ENCODE peak calls at places on chromosomes 16 and 17, in nine cellular contexts. Y is stimulated activated CD8-positive, alpha-beta memory T cell treated with anti-CD3 and anti-CD28 coated beads, Interleukin-7, amount 100 ng/mL, for 4 hours; F is GM04503; R is fibroblast of the aortic adventitia; K is lower lobe of right lung; J is NCI-H1930; Q is left colon; O is head of caudate nucleus; N is GF-D8. P is an unnamed sample.

GRCh38 chr17:81148986-81149533 is 16.2 kb upstream of the PVALEF start:
- DNase-seq in Y (no peak), F (no peak), R (no peak), K (peak; percentile 76), J (no peak), Q (no peak), O (no peak), N (peak; percentile 31), P (no peak)

GRCh38 chr16:3880623-3881498 is at the start of gene CREBBP:
- DNase-seq in Y (peak; percentile 58), F (no peak), R (peak; percentile 83), K (peak; percentile 90), J (peak; percentile 94), Q (peak; percentile 89), O (peak; percentile 86), N (peak; percentile 62), P (peak; percentile 82)

GRCh38 chr17:17819561-17819995 is 17.2 kb downstream of the SREBF1 start:
- DNase-seq in Y (peak; percentile 30), F (no peak), R (peak; percentile 81), K (peak; percentile 79), J (no peak), Q (peak; percentile 76), O (no peak), N (no peak), P (peak; percentile 32)

GRCh38 chr16:78211951-78212350 is 112.5 kb downstream of the WWOX start:
- DNase-seq in Y (no peak), F (no peak), R (no peak), K (peak; percentile 61), J (no peak), Q (no peak), O (no peak), N (no peak), P (no peak)

GRCh38 chr16:87499189-87499486 is 6.3 kb upstream of the ZCCHC14 start:
- DNase-seq in Y (no peak), F (peak; percentile 68), R (peak; percentile 68), K (no peak), J (no peak), Q (no peak), O (no peak), N (no peak), P (no peak)

GRCh38 chr16:85479972-85480726 is 133.0 kb upstream of the GSE1 start:
- DNase-seq in Y (no peak), F (no peak), R (no peak), K (peak; percentile 75), J (no peak), Q (peak; percentile 79), O (no peak), N (no peak), P (no peak)

GRCh38 chr17:15945493-15946209 is 721 bp downstream of the ADORA2B start:
- DNase-seq in Y (peak; percentile 18), F (no peak), R (peak; percentile 37), K (peak; percentile 57), J (no peak), Q (peak; percentile 46), O (no peak), N (no peak), P (no peak)

GRCh38 chr16:14958323-14958600 is 16.6 kb upstream of the PDXDC1 start:
- DNase-seq in Y (no peak), F (no peak), R (no peak), K (no peak), J (no peak), Q (no peak), O (no peak), N (no peak), P (no peak)

GRCh38 chr17:29138184-29138955 is 41.8 kb downstream of the MYO18A start:
- DNase-seq in Y (peak; percentile 26), F (no peak), R (no peak), K (no peak), J (no peak), Q (no peak), O (no peak), N (no peak), P (no peak)

GRCh38 chr17:2403044-2403443 is 2.2 kb upstream of the MNT start:
- DNase-seq in Y (no peak), F (no peak), R (no peak), K (peak; percentile 16), J (no peak), Q (no peak), O (no peak), N (no peak), P (no peak)

GRCh38 chr16:53913082-53913870 is 209.3 kb downstream of the FTO start:
- DNase-seq in Y (no peak), F (peak; percentile 80), R (peak; percentile 97), K (no peak), J (no peak), Q (no peak), O (no peak), N (no peak), P (no peak)

GRCh38 chr16:81646561-81646960 is 132.5 kb upstream of the PLCG2 start:
- DNase-seq in Y (no peak), F (no peak), R (no peak), K (no peak), J (no peak), Q (no peak), O (no peak), N (no peak), P (no peak)

GRCh38 chr16:70582280-70582978 is 58.8 kb downstream of the SF3B3 start:
- DNase-seq in Y (no peak), F (no peak), R (no peak), K (no peak), J (no peak), Q (no peak), O (no peak), N (no peak), P (no peak)

GRCh38 chr16:27840311-27841060 is 223.0 kb downstream of the GSG1L start:
- DNase-seq in Y (no peak), F (no peak), R (no peak), K (no peak), J (no peak), Q (no peak), O (no peak), N (no peak), P (no peak)

GRCh38 chr17:38911081-38911730 is 14.2 kb upstream of the LASP1NB start:
- DNase-seq in Y (no peak), F (no peak), R (no peak), K (peak; percentile 41), J (no peak), Q (no peak), O (no peak), N (no peak), P (no peak)

GRCh38 chr16:79415983-79416641 is 184.4 kb downstream of the MAF start:
- DNase-seq in Y (no peak), F (no peak), R (no peak), K (no peak), J (no peak), Q (no peak), O (no peak), N (no peak), P (no peak)

GRCh38 chr17:20241855-20242254 is 225.5 kb downstream of the LGALS9B start:
- DNase-seq in Y (no peak), F (no peak), R (no peak), K (no peak), J (no peak), Q (no peak), O (no peak), N (no peak), P (no peak)

GRCh38 chr17:2040942-2041560 is 771 bp upstream of the OVCA2 start:
- DNase-seq in Y (no peak), F (no peak), R (no peak), K (no peak), J (no peak), Q (no peak), O (no peak), N (no peak), P (no peak)

GRCh38 chr17:2792541-2793169 is 3.6 kb upstream of the RAP1GAP2 start:
- DNase-seq in Y (peak; percentile 72), F (no peak), R (no peak), K (no peak), J (no peak), Q (no peak), O (no peak), N (no peak), P (peak; percentile 78)

GRCh38 chr17:73526851-73527250 is 117.4 kb downstream of the SDK2 start:
- DNase-seq in Y (no peak), F (no peak), R (no peak), K (no peak), J (no peak), Q (no peak), O (no peak), N (no peak), P (no peak)

GRCh38 chr17:81294512-81295030 is 536 bp downstream of the SLC38A10 start:
- DNase-seq in Y (no peak), F (no peak), R (peak; percentile 13), K (peak; percentile 67), J (no peak), Q (peak; percentile 67), O (no peak), N (peak; percentile 0), P (no peak)

GRCh38 chr17:77315551-77316190 is 174.9 kb downstream of the SEC14L1 start:
- DNase-seq in Y (no peak), F (no peak), R (no peak), K (peak; percentile 70), J (no peak), Q (peak; percentile 22), O (no peak), N (peak; percentile 6), P (no peak)

GRCh38 chr17:74480290-74480689 is 13.9 kb downstream of the CD300A start:
- DNase-seq in Y (no peak), F (no peak), R (no peak), K (peak; percentile 35), J (no peak), Q (no peak), O (no peak), N (no peak), P (no peak)

GRCh38 chr16:74577882-74578366 is 29.0 kb downstream of the GLG1 start:
- DNase-seq in Y (no peak), F (peak; percentile 27), R (peak; percentile 50), K (no peak), J (no peak), Q (no peak), O (no peak), N (no peak), P (no peak)

GRCh38 chr16:66690106-66690847 is 6.3 kb downstream of the CMTM4 start:
- DNase-seq in Y (no peak), F (no peak), R (no peak), K (no peak), J (no peak), Q (no peak), O (peak; percentile 23), N (no peak), P (no peak)

GRCh38 chr16:9141813-9142212 is 50.4 kb downstream of the HAPSTR1 start:
- DNase-seq in Y (no peak), F (no peak), R (no peak), K (peak; percentile 34), J (no peak), Q (no peak), O (no peak), N (no peak), P (no peak)

GRCh38 chr16:77113835-77114234 is 77.2 kb upstream of the MON1B start:
- DNase-seq in Y (no peak), F (no peak), R (no peak), K (no peak), J (no peak), Q (no peak), O (no peak), N (no peak), P (no peak)

GRCh38 chr17:44001461-44001920 is 2.9 kb upstream of the NAGS start:
- DNase-seq in Y (no peak), F (no peak), R (no peak), K (no peak), J (no peak), Q (no peak), O (no peak), N (no peak), P (no peak)

GRCh38 chr16:55498101-55498500 is 10.8 kb upstream of the LPCAT2 start:
- DNase-seq in Y (no peak), F (no peak), R (no peak), K (no peak), J (no peak), Q (no peak), O (no peak), N (no peak), P (no peak)

GRCh38 chr16:49838639-49839461 is 17.1 kb downstream of the ZNF423 start:
- DNase-seq in Y (no peak), F (no peak), R (no peak), K (no peak), J (no peak), Q (no peak), O (no peak), N (no peak), P (no peak)

GRCh38 chr16:30998852-30999761 is 11.3 kb downstream of the STX1B start:
- DNase-seq in Y (no peak), F (no peak), R (peak; percentile 45), K (no peak), J (no peak), Q (no peak), O (no peak), N (no peak), P (no peak)

P was measured in effector memory CD4-positive, alpha-beta T cell.